ENCODE peak calls at places on chromosomes 6 and 20, in ten cellular contexts. Z is PC-3, V is neural progenitor cell, I is mammary epithelial cell, Y is OCI-LY7, C is SK-N-SH, R is fibroblast of lung, L is HCT116, J is H9, U is hepatocyte. G is an unnamed sample.
A peak's percentile ranks its signal among the peaks of the same experiment; 100 is the strongest.

GRCh38 chr20:13012886-13013285 is 4.1 kb downstream of the SPTLC3 start:
- DNase-seq in L (no peak), R (no peak), I (no peak), J (no peak), V (peak; percentile 69), C (no peak), Y (no peak), U (no peak), Z (no peak), G (no peak)

GRCh38 chr6:17994019-17994418 is 6.6 kb upstream of the KIF13A start:
- DNase-seq in Y (no peak), U (no peak), J (no peak), L (no peak), C (no peak), Z (no peak), R (peak; percentile 36), V (no peak), I (no peak), G (no peak)

GRCh38 chr6:85672050-85672449 is 29.4 kb upstream of the SYNCRIP start:
- DNase-seq in U (no peak), Y (peak; percentile 14), Z (no peak), L (no peak), I (no peak), J (peak; percentile 33), C (no peak), R (no peak), V (no peak), G (no peak)

GRCh38 chr20:56554869-56555268 is 21.8 kb downstream of the FAM209B start:
- DNase-seq in R (peak; percentile 98), C (no peak), Y (peak; percentile 63), U (peak; percentile 75), V (no peak), I (peak; percentile 95), L (peak; percentile 90), Z (peak; percentile 99), J (peak; percentile 40), G (peak; percentile 97)

GRCh38 chr20:15065794-15066193 is 728.4 kb upstream of the FLRT3 start:
- DNase-seq in V (no peak), Z (no peak), L (no peak), Y (no peak), U (no peak), I (no peak), C (no peak), J (no peak), R (no peak), G (no peak)

GRCh38 chr20:8020314-8021079 is 936 bp upstream of the TMX4 start:
- DNase-seq in R (peak; percentile 23), L (no peak), C (no peak), J (no peak), V (no peak), Z (peak; percentile 77), U (no peak), Y (peak; percentile 82), I (peak; percentile 32), G (no peak)

GRCh38 chr6:120378582-120379220 is 955.6 kb downstream of the TBC1D32 start:
- DNase-seq in C (peak; percentile 28), J (no peak), R (peak; percentile 22), V (peak; percentile 63), U (peak; percentile 52), Y (peak; percentile 64), Z (peak; percentile 70), I (peak; percentile 40), L (peak; percentile 70), G (peak; percentile 41)

GRCh38 chr6:15922510-15923307 is 206.2 kb upstream of the MYLIP start:
- DNase-seq in V (no peak), C (no peak), U (peak; percentile 71), Z (peak; percentile 31), L (no peak), I (no peak), J (no peak), Y (no peak), R (peak; percentile 67), G (peak; percentile 71)

GRCh38 chr6:30685977-30686907 is at the start of gene PPP1R18:
- DNase-seq in J (peak; percentile 45), I (peak; percentile 76), L (no peak), C (peak; percentile 84), Z (peak; percentile 72), U (peak; percentile 83), Y (peak; percentile 76), R (no peak), V (peak; percentile 75), G (peak; percentile 86)

GRCh38 chr6:30684386-30685156 is 1.9 kb downstream of the PPP1R18 start:
- DNase-seq in C (peak; percentile 45), Y (peak; percentile 71), Z (no peak), I (peak; percentile 27), U (no peak), L (no peak), V (no peak), J (no peak), R (peak; percentile 39), G (peak; percentile 59)

GRCh38 chr6:30683980-30684338 is 2.5 kb downstream of the PPP1R18 start:
- DNase-seq in L (no peak), U (no peak), Z (no peak), Y (no peak), C (no peak), V (no peak), R (no peak), J (no peak), I (peak; percentile 20), G (peak; percentile 42)

GRCh38 chr6:30686908-30687658 is 638 bp upstream of the PPP1R18 start:
- DNase-seq in C (peak; percentile 93), Z (peak; percentile 96), U (peak; percentile 88), I (peak; percentile 99), R (peak; percentile 97), L (no peak), V (peak; percentile 88), Y (peak; percentile 98), J (peak; percentile 89), G (peak; percentile 99)

DNA sequence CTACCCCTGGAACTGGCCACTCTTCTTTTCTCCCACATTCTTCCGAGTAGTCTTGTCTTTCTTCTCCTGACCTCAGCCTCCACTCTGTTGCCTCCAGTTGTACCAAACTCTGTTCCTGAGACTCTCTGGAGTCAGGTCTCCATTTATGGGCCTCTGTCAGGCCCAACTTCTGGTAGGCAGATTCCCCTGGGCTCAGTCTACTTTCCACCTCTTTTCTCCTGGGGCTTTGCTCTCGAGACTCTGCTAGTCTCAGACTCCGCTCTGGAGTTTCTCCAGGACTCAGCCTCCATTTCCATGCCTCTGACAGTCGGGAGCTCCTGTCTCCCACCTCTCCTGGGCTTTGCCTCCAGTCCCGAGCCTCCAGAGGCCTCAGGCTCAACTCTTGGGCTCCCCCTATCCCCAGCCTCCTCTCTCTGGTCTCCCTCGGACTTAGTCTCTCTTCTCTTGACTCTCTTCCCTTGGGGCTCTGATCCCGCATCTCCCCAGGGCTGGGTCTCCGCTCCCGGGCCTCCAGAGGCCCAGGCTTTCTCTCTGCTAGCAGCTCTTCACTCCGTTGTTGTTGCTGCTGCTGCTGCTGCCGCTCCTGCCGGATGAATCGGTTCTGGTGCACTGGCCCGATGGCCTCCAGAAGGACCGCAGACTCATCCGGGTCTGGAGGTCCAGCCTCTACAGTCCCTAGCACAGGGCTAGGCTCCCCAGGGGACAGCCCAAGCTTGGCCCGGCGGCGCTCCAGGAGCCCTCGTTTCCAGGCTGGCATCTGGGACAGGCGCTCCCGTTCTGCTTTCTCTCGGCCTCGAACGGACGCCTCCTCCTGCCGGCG is 1.1 kb downstream of the PPP1R18 start:
- DNase-seq in U (no peak), C (no peak), Y (peak; percentile 54), I (peak; percentile 40), Z (no peak), J (no peak), L (no peak), V (no peak), R (no peak), G (peak; percentile 60)
- H3K4me1 ChIP-seq in U (peaks cover 46% of the 10 kb centered on the region), C (peaks cover 26% of the 10 kb centered on the region), Y (peaks cover 41% of the 10 kb centered on the region), I (peaks cover 50% of the 10 kb centered on the region), Z (peaks cover 71% of the 10 kb centered on the region), J (peaks cover 17% of the 10 kb centered on the region), L (peaks cover 79% of the 10 kb centered on the region), V (peaks cover 65% of the 10 kb centered on the region), R (peaks cover 26% of the 10 kb centered on the region), G (peaks cover 33% of the 10 kb centered on the region)

DNA sequence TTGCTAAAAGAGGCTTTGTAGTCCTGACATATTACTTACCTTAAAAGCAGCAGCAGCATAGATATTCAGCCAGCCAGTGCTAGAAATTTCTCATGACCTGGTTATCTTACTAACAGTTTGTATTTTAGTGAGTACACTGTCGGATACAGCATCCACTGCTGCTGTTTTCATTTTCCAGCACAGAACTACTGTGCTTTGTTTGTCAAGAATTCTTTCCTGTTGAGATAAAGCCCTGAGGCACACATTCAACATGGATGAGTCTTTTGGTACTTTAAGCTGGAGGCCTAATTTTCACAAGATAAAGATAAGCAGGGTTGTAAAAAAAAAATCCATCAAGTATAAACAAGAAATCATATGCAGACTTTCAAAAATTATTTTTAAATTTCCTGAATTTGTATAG is 311.1 kb upstream of the OPRM1 start:
- DNase-seq in Z (peak; percentile 3), U (peak; percentile 8), J (no peak), C (no peak), V (no peak), R (no peak), I (peak; percentile 3), Y (no peak), L (no peak), G (peak; percentile 2)
- H3K79me2 ChIP-seq in Z (no peaks in the 10 kb centered on the region), U (no peaks in the 10 kb centered on the region), J (no peaks in the 10 kb centered on the region), C (no peaks in the 10 kb centered on the region), V (no peaks in the 10 kb centered on the region), R (no peaks in the 10 kb centered on the region), I (no peaks in the 10 kb centered on the region), Y (no peaks in the 10 kb centered on the region), L (no peaks in the 10 kb centered on the region), G (no peaks in the 10 kb centered on the region)

DNA sequence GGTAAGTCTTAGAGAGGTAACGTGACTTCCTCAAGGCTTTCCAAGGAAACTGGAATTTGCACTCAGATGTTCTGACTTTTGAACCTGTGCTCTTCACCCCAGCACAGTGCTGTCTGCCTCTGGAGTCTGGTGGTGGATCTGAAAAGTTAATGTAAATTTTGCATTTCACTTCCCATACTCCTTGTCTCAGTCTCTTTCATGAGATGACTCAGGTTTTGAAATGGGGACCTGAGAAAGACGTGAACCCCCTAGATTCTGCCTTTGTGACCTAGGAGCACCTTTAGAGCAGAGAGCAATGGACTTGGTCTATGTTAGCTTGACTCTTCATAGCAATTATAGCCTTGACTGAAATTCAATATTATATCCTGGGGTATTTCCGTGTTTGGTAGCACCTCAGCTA is 223.0 kb downstream of the QKI start:
- DNase-seq in Y (no peak), Z (no peak), J (no peak), R (no peak), I (no peak), V (no peak), C (no peak), L (no peak), U (no peak), G (no peak)
- H3K4me1 ChIP-seq in Y (no peaks in the 10 kb centered on the region), Z (no peaks in the 10 kb centered on the region), J (peaks cover 10% of the 10 kb centered on the region), R (no peaks in the 10 kb centered on the region), I (peaks cover 4% of the 10 kb centered on the region), V (no peaks in the 10 kb centered on the region), C (no peaks in the 10 kb centered on the region), L (no peaks in the 10 kb centered on the region), U (no peaks in the 10 kb centered on the region), G (no peaks in the 10 kb centered on the region)

GRCh38 chr20:36481380-36482043 is 59.8 kb upstream of the MYL9 start:
- DNase-seq in V (no peak), C (no peak), I (no peak), L (no peak), J (no peak), Y (no peak), U (no peak), Z (no peak), R (no peak), G (peak; percentile 69)

GRCh38 chr20:36480456-36481048 is 60.8 kb upstream of the MYL9 start:
- DNase-seq in C (no peak), Z (no peak), I (no peak), Y (no peak), J (no peak), U (no peak), R (no peak), L (no peak), V (no peak), G (no peak)

GRCh38 chr20:36479938-36480337 is 61.4 kb upstream of the MYL9 start:
- DNase-seq in J (no peak), L (no peak), R (no peak), Y (no peak), I (no peak), U (no peak), Z (no peak), V (no peak), C (no peak), G (no peak)

GRCh38 chr20:36477475-36477874 is 63.8 kb upstream of the MYL9 start:
- DNase-seq in Y (no peak), U (no peak), J (no peak), Z (no peak), V (no peak), C (no peak), R (no peak), I (no peak), L (no peak), G (no peak)

DNA sequence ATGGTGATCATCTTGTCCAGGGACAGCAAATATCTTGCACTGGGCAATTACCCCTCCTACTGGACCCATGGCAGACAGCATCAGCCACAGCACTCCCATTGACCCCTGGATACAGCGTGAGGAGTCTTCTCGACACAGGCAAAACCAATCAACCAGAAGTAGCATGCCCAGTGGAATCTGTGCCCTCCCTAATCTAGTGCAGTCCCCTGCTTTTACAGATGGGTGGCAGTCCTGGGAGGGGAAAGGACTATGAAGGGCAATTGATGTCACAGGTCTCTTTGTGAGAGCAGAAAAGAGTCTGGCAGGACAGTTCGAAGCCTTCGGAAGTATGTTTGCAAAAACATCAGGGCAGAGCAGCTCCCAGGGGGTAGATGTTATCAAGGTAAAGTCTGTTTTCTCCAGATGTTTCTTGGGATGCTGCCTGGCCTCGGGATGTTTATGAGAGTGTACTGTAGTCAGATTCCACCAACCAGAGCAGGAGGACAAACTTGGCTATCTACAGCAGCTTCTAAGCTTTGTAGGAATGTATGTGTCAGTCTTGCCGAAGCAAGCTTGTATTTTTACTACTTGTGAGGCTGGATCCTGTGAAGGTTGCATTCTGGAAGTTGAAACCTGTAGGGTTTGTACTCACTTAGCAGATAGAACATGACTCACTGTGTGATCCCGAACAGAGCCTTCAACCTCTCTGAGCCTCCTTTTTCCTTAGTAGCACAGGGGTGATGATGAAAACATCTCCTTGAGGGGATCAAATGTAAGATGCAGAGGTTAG is 63.0 kb upstream of the MYL9 start:
- DNase-seq in Y (no peak), U (no peak), I (no peak), Z (no peak), R (no peak), V (peak; percentile 29), L (no peak), J (no peak), C (no peak), G (peak; percentile 43)
- H3K79me2 ChIP-seq in Y (no peaks in the 10 kb centered on the region), U (peaks cover 100% of the 10 kb centered on the region), I (peaks cover 94% of the 10 kb centered on the region), Z (peaks cover 95% of the 10 kb centered on the region), R (peaks cover 93% of the 10 kb centered on the region), V (peaks cover 96% of the 10 kb centered on the region), L (peaks cover 54% of the 10 kb centered on the region), J (peaks cover 6% of the 10 kb centered on the region), C (peaks cover 100% of the 10 kb centered on the region), G (peaks cover 100% of the 10 kb centered on the region)

G was measured in GM23248.